ENCODE peak calls at places on chromosome 7, in six cellular contexts. L, R, Z, C, M and T are unnamed samples.

GRCh38 chr7:1256621-1257020 is 23.9 kb downstream of the UNCX start:
- DNase-seq in L (no peak), R (no peak), Z (no peak), C (no peak), M (no peak), T (no peak)

GRCh38 chr7:32206987-32207386 is 136.8 kb upstream of the PDE1C start:
- DNase-seq in L (no peak), R (peak; percentile 16), Z (no peak), C (peak; percentile 57), M (no peak), T (peak; percentile 52)

GRCh38 chr7:155122831-155123230 is 52.7 kb downstream of the HTR5A start:
- DNase-seq in L (no peak), R (no peak), Z (no peak), C (no peak), M (no peak), T (no peak)

GRCh38 chr7:137937202-137937560 is 64.7 kb downstream of the CREB3L2 start:
- DNase-seq in L (no peak), R (no peak), Z (no peak), C (no peak), M (no peak), T (no peak)

GRCh38 chr7:16594061-16594460 is 51.5 kb downstream of the ANKMY2 start:
- DNase-seq in L (no peak), R (no peak), Z (no peak), C (no peak), M (no peak), T (no peak)

GRCh38 chr7:80070391-80070790 is 64.2 kb upstream of the GNAI1 start:
- DNase-seq in L (no peak), R (no peak), Z (no peak), C (no peak), M (no peak), T (no peak)

GRCh38 chr7:39313958-39314357 is 252.2 kb upstream of the YAE1 start:
- DNase-seq in L (no peak), R (no peak), Z (no peak), C (no peak), M (no peak), T (no peak)

GRCh38 chr7:4470246-4470645 is 211.8 kb upstream of the FOXK1 start:
- DNase-seq in L (no peak), R (no peak), Z (no peak), C (no peak), M (no peak), T (no peak)

GRCh38 chr7:30169585-30169978 is 34.8 kb downstream of the MTURN start:
- DNase-seq in L (no peak), R (no peak), Z (no peak), C (no peak), M (no peak), T (no peak)

GRCh38 chr7:37920619-37921339 is at the start of gene EPDR1:
- DNase-seq in L (no peak), R (peak; percentile 74), Z (peak; percentile 37), C (no peak), M (no peak), T (peak; percentile 89)

GRCh38 chr7:149625947-149626392 is 128.4 kb upstream of the ZNF746 start:
- DNase-seq in L (no peak), R (no peak), Z (no peak), C (no peak), M (no peak), T (no peak)

GRCh38 chr7:148831782-148832181 is 52.3 kb downstream of the EZH2 start:
- DNase-seq in L (no peak), R (no peak), Z (no peak), C (no peak), M (no peak), T (no peak)

GRCh38 chr7:40780431-40780830 is 645.6 kb downstream of the SUGCT start:
- DNase-seq in L (no peak), R (no peak), Z (no peak), C (no peak), M (no peak), T (no peak)

GRCh38 chr7:138785587-138786437 is 12.0 kb upstream of the TMEM213 start:
- DNase-seq in L (no peak), R (peak; percentile 15), Z (peak; percentile 39), C (no peak), M (no peak), T (no peak)

GRCh38 chr7:144738708-144739314 is 97.0 kb downstream of the TPK1 start:
- DNase-seq in L (peak; percentile 25), R (peak; percentile 12), Z (peak; percentile 18), C (peak; percentile 13), M (no peak), T (peak; percentile 15)

GRCh38 chr7:138431517-138431916 is 28.5 kb upstream of the TRIM24 start:
- DNase-seq in L (no peak), R (no peak), Z (no peak), C (no peak), M (no peak), T (no peak)

GRCh38 chr7:88586219-88586618 is 173.3 kb upstream of the ZNF804B start:
- DNase-seq in L (no peak), R (no peak), Z (no peak), C (no peak), M (no peak), T (no peak)

GRCh38 chr7:8131694-8132605 is 130.0 kb downstream of the ICA1 start:
- DNase-seq in L (no peak), R (no peak), Z (no peak), C (peak; percentile 65), M (no peak), T (no peak)

GRCh38 chr7:73809454-73810090 is 21.2 kb upstream of the CLDN4 start:
- DNase-seq in L (no peak), R (no peak), Z (peak; percentile 67), C (no peak), M (no peak), T (peak; percentile 37)

GRCh38 chr7:108454674-108455523 is 1.3 kb downstream of the NRCAM start:
- DNase-seq in L (no peak), R (no peak), Z (no peak), C (no peak), M (no peak), T (peak; percentile 90)

GRCh38 chr7:30436518-30436917 is 42.1 kb downstream of the NOD1 start:
- DNase-seq in L (no peak), R (no peak), Z (no peak), C (no peak), M (no peak), T (no peak)

GRCh38 chr7:47266799-47267198 is 315.1 kb downstream of the TNS3 start:
- DNase-seq in L (no peak), R (peak; percentile 71), Z (no peak), C (peak; percentile 20), M (no peak), T (no peak)
- TF ChIP-seq SIN3A in L (no peak), R (no peak), Z (no peak), C (no peak), M (no peak), T (no peak)

DNA sequence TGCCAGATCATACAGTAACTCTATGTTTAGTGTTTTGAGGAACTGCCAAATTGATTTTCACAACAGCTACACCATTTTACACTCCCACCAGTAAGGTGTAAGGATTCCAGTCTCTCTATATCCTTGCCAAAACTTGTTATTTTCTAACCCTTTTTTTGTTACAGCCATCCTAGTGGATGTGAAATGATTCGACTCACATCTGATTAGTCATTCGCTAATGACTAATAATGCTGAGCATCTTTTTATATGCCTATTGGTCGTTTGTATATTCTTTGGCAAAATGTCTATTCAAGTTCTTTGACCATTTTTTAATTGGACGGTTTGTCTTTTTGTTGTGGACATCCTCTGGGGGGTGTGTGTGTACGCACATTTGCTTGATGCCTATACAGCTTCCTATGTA is 142.8 kb downstream of the DGKB start:
- DNase-seq in L (no peak), R (no peak), Z (no peak), C (no peak), M (no peak), T (no peak)
- H3K4me1 ChIP-seq in L (no peaks in the 10 kb centered on the region), R (no peaks in the 10 kb centered on the region), Z (no peaks in the 10 kb centered on the region), C (no peaks in the 10 kb centered on the region), M (no peaks in the 10 kb centered on the region), T (peaks cover 15% of the 10 kb centered on the region)

GRCh38 chr7:97027427-97028234 is 3.0 kb upstream of the DLX5 start:
- DNase-seq in L (peak; percentile 67), R (peak; percentile 70), Z (peak; percentile 38), C (peak; percentile 82), M (no peak), T (peak; percentile 89)
- TF ChIP-seq SIN3A in L (no peak), R (no peak), Z (no peak), C (no peak), M (no peak), T (no peak)

DNA sequence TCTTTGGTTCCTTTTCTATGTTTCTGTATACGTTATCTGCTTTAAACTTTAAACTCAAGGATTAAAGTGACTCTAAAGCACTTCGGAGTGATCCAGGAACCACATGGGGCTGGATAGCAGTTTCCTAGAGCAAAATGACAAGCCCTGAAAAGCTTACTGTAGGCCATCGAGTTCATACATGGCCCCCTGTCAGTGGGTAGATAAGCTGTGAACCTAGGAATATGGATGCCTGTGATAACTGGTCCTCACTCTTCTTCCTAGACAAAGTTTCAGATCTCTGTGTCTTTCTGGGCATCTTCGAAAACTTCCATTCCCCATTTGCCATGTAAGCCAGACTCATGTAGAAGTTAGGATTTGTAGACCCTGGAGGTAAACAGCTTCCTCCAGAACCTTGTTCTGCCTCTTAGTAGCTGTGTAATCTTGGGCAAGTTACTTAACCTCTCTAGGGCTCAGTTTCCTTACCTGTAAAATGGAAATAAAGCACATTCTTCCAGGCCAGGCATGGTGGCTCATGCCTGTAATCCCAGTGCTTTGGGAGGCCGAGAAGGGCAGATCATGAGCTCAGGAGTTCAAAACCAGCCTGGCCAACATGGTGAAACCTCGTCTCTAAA is 49.3 kb upstream of the KMT2E start:
- DNase-seq in L (no peak), R (no peak), Z (no peak), C (peak; percentile 84), M (no peak), T (no peak)
- H3K4me1 ChIP-seq in L (no peaks in the 10 kb centered on the region), R (peaks cover 27% of the 10 kb centered on the region), Z (no peaks in the 10 kb centered on the region), C (peaks cover 13% of the 10 kb centered on the region), M (no peaks in the 10 kb centered on the region), T (no peaks in the 10 kb centered on the region)

GRCh38 chr7:26863504-26864308 is 684 bp downstream of the SKAP2 start:
- DNase-seq in L (no peak), R (peak; percentile 12), Z (peak; percentile 18), C (peak; percentile 42), M (no peak), T (no peak)

GRCh38 chr7:26868841-26869505 is 4.6 kb upstream of the SKAP2 start:
- DNase-seq in L (no peak), R (no peak), Z (peak; percentile 43), C (no peak), M (no peak), T (no peak)

GRCh38 chr7:26862806-26863205 is 1.6 kb downstream of the SKAP2 start:
- DNase-seq in L (no peak), R (no peak), Z (no peak), C (no peak), M (no peak), T (no peak)

GRCh38 chr7:26864309-26865093 is at the start of gene SKAP2:
- DNase-seq in L (peak; percentile 98), R (peak; percentile 96), Z (peak; percentile 96), C (peak; percentile 97), M (peak; percentile 95), T (peak; percentile 98)

GRCh38 chr7:26865094-26865388 is 651 bp upstream of the SKAP2 start:
- DNase-seq in L (no peak), R (no peak), Z (no peak), C (peak; percentile 68), M (no peak), T (peak; percentile 63)
- TF ChIP-seq SIN3A in L (no peak), R (no peak), Z (no peak), C (no peak), M (no peak), T (no peak)